ENCODE peak calls at places on chromosomes 7 and 10, in seven cellular contexts. T is NCI-H1436, L is SK-N-DZ, Q is lower leg skin, E is mesendoderm, C is non-pigmented ciliary epithelial cell, I is amniotic stem cell. D is an unnamed sample.

GRCh38 chr10:115525141-115525540 is 432.0 kb downstream of the ATRNL1 start:
- DNase-seq in C (no peak), Q (no peak), I (no peak), L (peak; percentile 12), T (no peak), E (no peak), D (no peak)

GRCh38 chr7:123622660-123623386 is 21.2 kb downstream of the ASB15 start:
- DNase-seq in Q (no peak), C (no peak), E (no peak), I (no peak), T (peak; percentile 70), L (no peak), D (no peak)

GRCh38 chr10:13788320-13788600 is 201.5 kb downstream of the PRPF18 start:
- DNase-seq in I (no peak), C (no peak), T (no peak), E (no peak), L (no peak), Q (no peak), D (no peak)

GRCh38 chr10:88116491-88116890 is 253.1 kb downstream of the PTEN start:
- DNase-seq in T (no peak), C (no peak), I (no peak), E (no peak), L (no peak), Q (no peak), D (no peak)

GRCh38 chr7:158120751-158121150 is 466.9 kb downstream of the PTPRN2 start:
- DNase-seq in C (no peak), I (no peak), L (no peak), E (no peak), Q (no peak), T (no peak), D (no peak)

GRCh38 chr7:134174797-134175261 is 47.7 kb downstream of the LRGUK start:
- DNase-seq in Q (no peak), L (no peak), I (peak; percentile 55), C (peak; percentile 72), E (peak; percentile 52), T (no peak), D (peak; percentile 48)

GRCh38 chr10:29266641-29267040 is 22.2 kb upstream of the LYZL1 start:
- DNase-seq in T (no peak), L (no peak), E (peak; percentile 71), I (no peak), C (no peak), Q (no peak), D (no peak)

GRCh38 chr10:6346621-6347020 is 143.9 kb downstream of the PFKFB3 start:
- DNase-seq in I (no peak), C (no peak), T (no peak), E (no peak), L (no peak), Q (no peak), D (no peak)

GRCh38 chr7:147885906-147886305 is 704.7 kb upstream of the C7orf33 start:
- DNase-seq in T (no peak), E (peak; percentile 14), Q (no peak), L (no peak), C (no peak), I (no peak), D (no peak)

GRCh38 chr7:47785923-47786556 is 162.2 kb downstream of the PKD1L1 start:
- DNase-seq in I (no peak), E (no peak), Q (no peak), L (no peak), T (no peak), C (no peak), D (no peak)

GRCh38 chr10:6649107-6649720 is 69.1 kb upstream of the PRKCQ start:
- DNase-seq in C (no peak), I (no peak), Q (no peak), E (no peak), T (no peak), L (no peak), D (no peak)

GRCh38 chr7:26365077-26365896 is 73.6 kb downstream of the SNX10 start:
- DNase-seq in C (peak; percentile 41), I (peak; percentile 64), Q (peak; percentile 68), L (peak; percentile 79), E (peak; percentile 73), T (peak; percentile 65), D (peak; percentile 16)

GRCh38 chr7:121872831-121873764 is at the start of gene PTPRZ1:
- DNase-seq in L (peak; percentile 25), C (no peak), E (peak; percentile 82), Q (no peak), I (no peak), T (peak; percentile 49), D (no peak)

GRCh38 chr7:121398246-121398645 is 2.1 kb upstream of the FAM3C start:
- DNase-seq in E (peak; percentile 33), C (no peak), I (no peak), L (peak; percentile 14), T (peak; percentile 0), Q (no peak), D (no peak)

GRCh38 chr10:17479015-17479615 is 24.7 kb upstream of the ST8SIA6 start:
- DNase-seq in E (no peak), T (no peak), I (no peak), L (no peak), Q (no peak), C (no peak), D (no peak)

GRCh38 chr7:22280031-22280430 is 76.9 kb downstream of the RAPGEF5 start:
- DNase-seq in Q (no peak), C (no peak), T (no peak), I (no peak), E (no peak), L (no peak), D (no peak)

GRCh38 chr10:1495915-1496517 is 241.3 kb downstream of the ADARB2 start:
- DNase-seq in L (no peak), T (no peak), Q (no peak), E (no peak), C (no peak), I (no peak), D (no peak)

GRCh38 chr10:51074238-51075028 is at the start of gene PRKG1:
- DNase-seq in E (peak; percentile 92), Q (peak; percentile 55), I (peak; percentile 53), C (no peak), L (peak; percentile 38), T (no peak), D (peak; percentile 67)

GRCh38 chr7:83111391-83111790 is 51.3 kb downstream of the PCLO start:
- DNase-seq in I (no peak), Q (no peak), T (no peak), E (peak; percentile 50), L (no peak), C (no peak), D (no peak)

GRCh38 chr7:84136336-84136735 is 58.3 kb downstream of the SEMA3A start:
- DNase-seq in L (no peak), C (no peak), I (no peak), Q (no peak), T (no peak), E (no peak), D (no peak)

GRCh38 chr10:83346216-83346910 is 792.9 kb upstream of the GHITM start:
- DNase-seq in I (peak; percentile 52), T (no peak), L (no peak), C (peak; percentile 11), E (no peak), Q (no peak), D (no peak)

GRCh38 chr7:70218006-70218405 is 619.7 kb downstream of the AUTS2 start:
- DNase-seq in I (no peak), T (no peak), E (no peak), L (no peak), Q (no peak), C (no peak), D (no peak)

GRCh38 chr7:32496052-32496813 is 944 bp downstream of the AVL9 start:
- DNase-seq in E (no peak), L (no peak), C (no peak), I (no peak), T (no peak), Q (no peak), D (no peak)

GRCh38 chr10:96072673-96073072 is 29.3 kb downstream of the CCNJ start:
- DNase-seq in E (no peak), C (no peak), L (no peak), Q (no peak), I (no peak), T (no peak), D (peak; percentile 4)

GRCh38 chr7:129569811-129570215 is 41.7 kb upstream of the NRF1 start:
- DNase-seq in I (peak; percentile 64), T (no peak), Q (no peak), E (peak; percentile 11), L (no peak), C (peak; percentile 30), D (no peak)

GRCh38 chr7:25771491-25771890 is 380.5 kb upstream of the NFE2L3 start:
- DNase-seq in L (no peak), T (no peak), E (no peak), Q (no peak), I (no peak), C (no peak), D (no peak)

D was measured in SW 1271.